ENCODE peak calls at places on chromosomes 16 and 17, in eight cellular contexts. G is left colon; J is naive thymus-derived CD8-positive, alpha-beta T cell; O is colonic mucosa; N is activated CD4-positive, alpha-beta T cell treated with anti-CD3 and anti-CD28 coated beads for 48 hours; Y is stimulated activated CD8-positive, alpha-beta memory T cell treated with anti-CD3 and anti-CD28 coated beads, Interleukin-2, amount 100 ng/mL, for 1 hour; X is amniotic stem cell; L is dorsolateral prefrontal cortex. Q is an unnamed sample.

GRCh38 chr17:1347681-1348318 is 52.2 kb downstream of the YWHAE start:
- DNase-seq in G (peak), L (no peak), O (peak), J (no peak), X (no peak), N (no peak), Y (no peak), Q (no peak)

GRCh38 chr16:74778646-74779045 is 4.0 kb upstream of the FA2H start:
- DNase-seq in N (no peak), L (no peak), O (peak), J (no peak), Y (no peak), X (no peak), G (peak), Q (no peak)

GRCh38 chr17:78276499-78276898 is 45.1 kb downstream of the TMEM235 start:
- DNase-seq in O (no peak), L (no peak), G (no peak), X (no peak), Y (no peak), N (no peak), J (no peak), Q (no peak)

GRCh38 chr17:50608700-50609375 is 25.8 kb upstream of the ABCC3 start:
- DNase-seq in G (no peak), Y (no peak), N (no peak), L (no peak), J (no peak), X (no peak), O (no peak), Q (no peak)

GRCh38 chr17:77461277-77462057 is 320.7 kb downstream of the SEC14L1 start:
- DNase-seq in J (no peak), G (no peak), Y (no peak), X (no peak), L (no peak), O (no peak), N (no peak), Q (no peak)

GRCh38 chr16:31010539-31010938 is at the start of gene STX1B:
- DNase-seq in Y (peak), O (no peak), N (peak), J (peak), L (peak), X (no peak), G (no peak), Q (no peak)

GRCh38 chr17:37770631-37771518 is 26.0 kb upstream of the HNF1B start:
- DNase-seq in O (peak), G (peak), X (peak), J (peak), Y (no peak), L (peak), N (peak), Q (no peak)

GRCh38 chr17:80586464-80587228 is 42.0 kb downstream of the RPTOR start:
- DNase-seq in G (no peak), N (no peak), L (no peak), O (no peak), Y (no peak), J (no peak), X (no peak), Q (no peak)

GRCh38 chr16:53816211-53816610 is 112.3 kb downstream of the FTO start:
- DNase-seq in X (no peak), G (no peak), N (no peak), L (no peak), Y (no peak), J (no peak), O (no peak), Q (no peak)

GRCh38 chr16:68444058-68444657 is 4.2 kb downstream of the SMPD3 start:
- DNase-seq in N (no peak), G (peak), J (no peak), O (peak), Y (no peak), X (no peak), L (no peak), Q (peak)

GRCh38 chr16:11550651-11551498 is 35.8 kb downstream of the LITAF start:
- DNase-seq in X (no peak), N (no peak), Y (no peak), J (no peak), O (no peak), G (no peak), L (no peak), Q (no peak)

GRCh38 chr16:48912360-48912759 is 302.4 kb upstream of the N4BP1 start:
- DNase-seq in N (no peak), X (no peak), J (no peak), O (no peak), Y (no peak), L (no peak), G (no peak), Q (no peak)

GRCh38 chr17:60941028-60941427 is 263.4 kb downstream of the BCAS3 start:
- DNase-seq in G (peak), L (no peak), O (peak), X (no peak), Y (no peak), N (no peak), J (no peak), Q (no peak)

GRCh38 chr17:32783602-32784001 is 93.3 kb downstream of the MYO1D start:
- DNase-seq in G (no peak), L (no peak), Y (no peak), O (no peak), N (no peak), J (no peak), X (peak), Q (peak)

Q was measured in retinal pigment epithelial cell.